ENCODE peak calls at places on chromosomes 2 and 18, in five cellular contexts. H, U, D, J and C are unnamed samples. For H3K36me3, the result is how much of the 10 kb centered on the place peaks cover.

GRCh38 chr18:59219672-59220163 is at the start of gene GRP:
- DNase-seq in U (no peak), J (no peak), D (no peak), H (no peak), C (no peak)

GRCh38 chr2:154700142-154700541 is 1.6 kb downstream of the KCNJ3 start:
- DNase-seq in D (no peak), H (no peak), J (no peak), U (no peak), C (no peak)

GRCh38 chr18:2847341-2848144 is 737 bp downstream of the EMILIN2 start:
- DNase-seq in H (peak), U (no peak), J (no peak), D (peak), C (peak)

GRCh38 chr2:148971547-148971946 is 67.0 kb upstream of the LYPD6B start:
- DNase-seq in U (no peak), D (no peak), J (no peak), H (no peak), C (no peak)

GRCh38 chr2:177746358-177746757 is 326.2 kb downstream of the PDE11A start:
- DNase-seq in D (no peak), J (no peak), H (no peak), U (no peak), C (no peak)

GRCh38 chr2:172081248-172082022 is 3.9 kb upstream of the DLX1 start:
- DNase-seq in D (no peak), H (no peak), J (no peak), U (no peak), C (no peak)

GRCh38 chr18:11752116-11752911 is 63.2 kb downstream of the GNAL start:
- DNase-seq in D (peak), H (no peak), U (no peak), J (no peak), C (peak)

GRCh38 chr2:17303054-17303453 is 215.2 kb downstream of the RAD51AP2 start:
- DNase-seq in J (no peak), D (peak), H (no peak), U (no peak), C (no peak)

GRCh38 chr2:156329031-156329921 is 3.2 kb downstream of the NR4A2 start:
- DNase-seq in H (no peak), U (no peak), D (no peak), J (no peak), C (no peak)

GRCh38 chr2:219058541-219059374 is 2.0 kb downstream of the IHH start:
- DNase-seq in H (no peak), D (no peak), J (peak), U (no peak), C (no peak)

GRCh38 chr2:86476092-86476491 is 34.9 kb downstream of the KDM3A start:
- DNase-seq in H (no peak), J (no peak), U (no peak), D (peak), C (no peak)

GRCh38 chr2:105804266-105804665 is 59.6 kb downstream of the NCK2 start:
- DNase-seq in H (no peak), D (no peak), J (no peak), U (no peak), C (no peak)

GRCh38 chr2:44324971-44325426 is 36.3 kb downstream of the PREPL start:
- DNase-seq in U (no peak), J (no peak), D (peak), H (no peak), C (no peak)

GRCh38 chr2:74436804-74437695 is 4.7 kb downstream of the RTKN start:
- DNase-seq in D (peak), H (no peak), U (peak), J (no peak), C (no peak)

GRCh38 chr2:119264781-119265692 is 41.4 kb downstream of the STEAP3 start:
- DNase-seq in U (peak), J (no peak), D (peak), H (no peak), C (peak)

GRCh38 chr18:75548353-75548752 is 120.8 kb upstream of the SMIM21 start:
- DNase-seq in U (no peak), H (no peak), J (peak), D (no peak), C (no peak)

GRCh38 chr2:157479081-157480027 is 35.5 kb upstream of the CYTIP start:
- DNase-seq in D (no peak), H (no peak), U (no peak), J (no peak), C (no peak)

GRCh38 chr2:227482638-227483340 is 10.8 kb downstream of the AGFG1 start:
- DNase-seq in U (peak), J (no peak), D (no peak), H (no peak), C (no peak)

GRCh38 chr18:12455511-12455910 is 47.8 kb downstream of the PRELID3A start:
- DNase-seq in H (no peak), J (no peak), D (peak), U (no peak), C (no peak)

GRCh38 chr2:72887032-72887835 is at the start of gene SPR:
- DNase-seq in D (peak), J (peak), U (no peak), H (peak), C (peak)

GRCh38 chr2:218781691-218782528 is at the start of gene CYP27A1:
- DNase-seq in H (peak), D (no peak), J (peak), U (no peak), C (peak)

GRCh38 chr2:51424418-51424817 is 392.5 kb upstream of the NRXN1 start:
- DNase-seq in H (no peak), J (no peak), U (no peak), D (no peak), C (no peak)

GRCh38 chr2:131402320-131403049 is 38.5 kb upstream of the RAB6D start:
- DNase-seq in J (no peak), U (peak), H (no peak), D (no peak), C (no peak)

GRCh38 chr2:108621689-108622681 is 87.7 kb downstream of the LIMS1 start:
- DNase-seq in U (no peak), D (no peak), J (no peak), H (no peak), C (no peak)

GRCh38 chr2:127355407-127356008 is 32.3 kb downstream of the MAP3K2 start:
- DNase-seq in J (no peak), H (no peak), D (no peak), U (peak), C (no peak)

GRCh38 chr2:95074663-95075439 is 46.8 kb downstream of the MRPS5 start:
- DNase-seq in H (no peak), J (no peak), D (no peak), U (peak), C (no peak)

GRCh38 chr18:41624461-41624860 is 330.6 kb upstream of the PIK3C3 start:
- DNase-seq in J (no peak), U (no peak), H (no peak), D (peak), C (no peak)

GRCh38 chr18:21669736-21670135 is 34.8 kb downstream of the ABHD3 start:
- DNase-seq in H (no peak), U (no peak), D (no peak), J (no peak), C (no peak)

GRCh38 chr2:1854747-1855146 is 110.4 kb upstream of the PXDN start:
- DNase-seq in D (peak), U (no peak), J (no peak), H (no peak), C (peak)

GRCh38 chr18:76530846-76531245 is 35.8 kb upstream of the ZNF516 start:
- DNase-seq in J (no peak), H (no peak), U (no peak), D (no peak), C (no peak)

GRCh38 chr18:79493801-79494211 is 98.1 kb downstream of the NFATC1 start:
- DNase-seq in U (no peak), H (no peak), D (no peak), J (no peak), C (no peak)

GRCh38 chr2:110903548-110903947 is 171.2 kb downstream of the ACOXL start:
- DNase-seq in U (no peak), J (no peak), H (no peak), D (no peak), C (no peak)

GRCh38 chr2:163604941-163605555 is 130.8 kb downstream of the FIGN start:
- DNase-seq in D (peak), U (no peak), J (no peak), H (no peak), C (peak)

GRCh38 chr2:216222650-216223352 is 113.7 kb downstream of the XRCC5 start:
- DNase-seq in J (no peak), U (peak), H (no peak), D (peak), C (peak)

GRCh38 chr2:206062724-206063123 is 23.2 kb downstream of the INO80D start:
- DNase-seq in D (no peak), U (no peak), H (no peak), J (no peak), C (no peak)

GRCh38 chr2:113762377-113763118 is 6.1 kb upstream of the SLC35F5 start:
- DNase-seq in D (peak), H (no peak), J (no peak), U (no peak), C (no peak)

GRCh38 chr18:54672846-54673475 is 81.9 kb downstream of the DYNAP start:
- DNase-seq in U (no peak), D (peak), H (no peak), J (no peak), C (no peak)

GRCh38 chr18:8703781-8704301 is 1.5 kb upstream of the MTCL1 start:
- DNase-seq in H (no peak), U (no peak), J (no peak), D (no peak), C (no peak)

GRCh38 chr2:238282861-238283738 is 5.3 kb downstream of the PER2 start:
- DNase-seq in U (peak), J (no peak), D (no peak), H (no peak), C (no peak)

DNA sequence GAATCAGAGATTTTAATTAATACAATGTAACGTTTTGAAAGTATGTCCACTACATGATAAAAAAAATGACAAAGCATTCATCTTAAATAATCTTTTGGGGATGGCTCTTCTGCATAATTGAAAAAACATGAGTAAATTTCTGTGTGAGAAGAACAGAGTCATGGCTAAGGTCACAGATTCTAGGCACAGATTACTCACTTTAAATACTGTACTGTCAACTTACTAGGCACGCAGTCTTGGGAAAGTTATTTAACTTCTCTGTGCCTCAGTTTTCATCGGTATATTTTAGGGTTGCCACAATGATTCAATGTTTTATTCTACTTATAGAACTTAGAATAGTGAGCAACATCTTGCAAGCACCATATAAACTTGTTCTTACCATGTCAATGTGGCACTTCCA is 49.2 kb downstream of the TMEFF2 start:
- DNase-seq in U (no peak), D (no peak), H (no peak), J (no peak), C (no peak)
- H3K27ac ChIP-seq in U (no peak), D (peak), H (no peak), J (no peak), C (no peak)

DNA sequence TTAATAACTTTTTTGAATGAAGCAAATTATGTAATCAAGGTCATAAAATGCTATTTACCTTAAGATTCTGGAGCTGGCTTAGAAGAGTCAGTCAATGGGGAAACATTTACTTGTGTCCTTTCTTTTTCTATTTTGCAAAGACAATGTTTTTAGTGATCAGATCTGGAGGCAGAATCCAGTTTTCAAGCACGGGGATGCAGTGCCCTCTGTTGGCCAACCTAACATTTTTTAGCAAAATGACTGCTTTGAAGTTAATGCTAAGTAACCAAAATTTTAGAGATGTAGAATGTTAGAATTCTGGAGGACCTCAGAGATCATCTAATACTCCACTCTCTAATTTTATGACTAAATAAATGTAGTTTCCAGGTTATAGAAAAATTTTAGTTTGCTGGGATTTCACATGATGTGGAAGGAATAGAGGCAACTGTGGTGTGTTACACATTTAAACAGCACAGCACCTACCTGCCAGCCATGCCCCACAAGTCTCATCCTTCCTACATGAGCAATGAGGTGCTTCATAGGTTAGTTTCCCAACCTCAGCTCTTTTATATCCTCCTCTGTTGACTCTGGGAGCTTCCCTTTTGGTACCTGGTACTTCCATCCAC is 23.6 kb upstream of the SLC9A4 start:
- DNase-seq in J (peak), H (no peak), D (peak), U (peak), C (peak)
- H3K36me3 ChIP-seq in J (under half), H (under half), D (under half), U (under half), C (under half)

GRCh38 chr2:237234268-237234667 is 148.6 kb downstream of the COPS8 start:
- DNase-seq in U (no peak), H (no peak), D (no peak), J (no peak), C (no peak)
- H3K27ac ChIP-seq in U (no peak), H (peak), D (no peak), J (peak), C (no peak)

DNA sequence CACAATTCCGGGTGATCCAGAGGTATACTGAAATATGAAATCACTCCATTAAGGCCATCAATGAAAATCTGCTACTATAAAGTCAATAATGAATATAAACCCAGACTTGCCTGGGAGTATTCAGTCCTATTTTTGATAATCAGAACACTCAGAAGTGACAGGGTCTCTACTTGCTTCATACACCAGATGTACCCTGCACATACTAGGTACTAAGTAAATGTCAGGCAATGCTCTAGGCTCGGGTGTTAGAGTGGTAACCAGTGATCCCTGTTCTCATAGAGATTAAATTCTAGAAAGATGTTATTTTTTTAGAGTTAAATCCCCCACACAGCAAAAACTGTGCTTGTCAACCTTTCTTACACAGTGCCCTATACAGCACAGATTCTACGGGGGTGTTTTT is 12.3 kb downstream of the STAT1 start:
- DNase-seq in H (no peak), D (no peak), U (no peak), J (no peak), C (no peak)
- H3K36me3 ChIP-seq in H (under half), D (half or more), U (half or more), J (half or more), C (half or more)

DNA sequence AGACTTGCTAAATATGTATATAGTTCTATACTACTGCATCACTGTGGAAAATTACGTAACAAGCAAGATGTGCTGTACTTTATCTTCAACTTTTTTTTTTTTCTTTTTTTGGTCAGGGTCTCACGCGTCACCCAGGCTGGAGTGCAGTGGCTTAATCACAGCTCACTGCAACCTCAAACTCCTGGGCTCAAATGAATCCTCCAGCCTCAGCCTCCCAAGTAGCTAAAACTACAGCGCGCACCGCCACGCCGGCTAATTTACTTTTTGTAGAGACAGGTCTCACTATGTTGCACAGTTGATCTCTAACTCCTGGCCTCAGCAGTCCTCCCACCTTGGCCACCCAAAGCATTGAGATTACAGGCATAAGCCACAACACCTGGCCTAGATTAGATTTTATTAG is 68.0 kb downstream of the COX7A2L start:
- DNase-seq in U (no peak), H (no peak), J (no peak), D (no peak), C (no peak)
- H3K27ac ChIP-seq in U (no peak), H (no peak), J (no peak), D (no peak), C (no peak)

GRCh38 chr2:135775420-135775819 is 33.8 kb downstream of the UBXN4 start:
- DNase-seq in U (no peak), H (no peak), J (no peak), D (no peak), C (no peak)

GRCh38 chr2:135782231-135782630 is 40.6 kb downstream of the UBXN4 start:
- DNase-seq in U (no peak), J (no peak), H (no peak), D (no peak), C (no peak)

GRCh38 chr2:135773917-135774316 is 32.3 kb downstream of the UBXN4 start:
- DNase-seq in J (no peak), D (no peak), U (no peak), H (no peak), C (no peak)

GRCh38 chr2:135773319-135773718 is 31.7 kb downstream of the UBXN4 start:
- DNase-seq in H (no peak), J (no peak), U (no peak), D (no peak), C (no peak)

DNA sequence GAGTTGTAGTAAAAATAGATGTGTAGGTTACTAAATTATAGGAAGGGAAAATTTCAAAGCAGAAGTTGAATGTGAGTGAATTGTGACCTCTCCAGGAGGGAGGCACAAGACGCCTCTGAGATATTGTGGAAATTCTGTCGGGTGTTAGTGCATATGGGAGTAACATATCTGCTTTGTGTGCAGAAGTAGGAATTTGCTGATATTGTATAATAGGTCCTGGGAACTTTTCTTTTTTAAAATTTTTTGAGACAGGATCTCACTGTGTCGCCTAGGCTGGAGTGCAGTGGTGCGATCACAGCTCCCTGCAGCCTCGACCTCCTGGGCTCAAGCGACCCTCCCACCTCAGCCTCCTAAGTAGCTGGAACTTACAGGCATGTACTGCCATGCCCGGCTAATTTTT is 34.7 kb downstream of the UBXN4 start:
- DNase-seq in D (no peak), U (no peak), J (no peak), H (no peak), C (no peak)
- H3K36me3 ChIP-seq in D (half or more), U (half or more), J (under half), H (under half), C (half or more)